ENCODE peak calls at places on chromosomes 11 and 22, in six cellular contexts. L is trophoblast cell, V is mesendoderm, H is IMR-90, P is H9, J is H1. W is an unnamed sample.

GRCh38 chr11:69704508-69705245 is 855 bp upstream of the FGF19 start:
- DNase-seq in L (peak; percentile 18), V (peak; percentile 95), H (no peak), P (peak; percentile 94), J (peak; percentile 96), W (peak; percentile 84)

GRCh38 chr11:64609436-64610047 is 18.5 kb downstream of the SLC22A12 start:
- DNase-seq in L (no peak), V (peak; percentile 7), H (no peak), P (no peak), J (no peak), W (no peak)

GRCh38 chr11:100674212-100674611 is 12.9 kb upstream of the ARHGAP42 start:
- DNase-seq in L (no peak), V (no peak), H (peak; percentile 98), P (no peak), J (no peak), W (no peak)

GRCh38 chr11:114275295-114275694 is 20.9 kb upstream of the NNMT start:
- DNase-seq in L (no peak), V (no peak), H (no peak), P (no peak), J (peak; percentile 19), W (no peak)

GRCh38 chr11:71251761-71252433 is 480 bp downstream of the SHANK2 start:
- DNase-seq in L (peak; percentile 53), V (peak; percentile 57), H (no peak), P (peak; percentile 69), J (peak; percentile 86), W (peak; percentile 63)

GRCh38 chr11:70769106-70769505 is 370.8 kb downstream of the CTTN start:
- DNase-seq in L (no peak), V (no peak), H (no peak), P (no peak), J (no peak), W (no peak)

GRCh38 chr22:46107089-46107664 is 43.1 kb upstream of the PPARA start:
- DNase-seq in L (no peak), V (no peak), H (no peak), P (no peak), J (no peak), W (no peak)

GRCh38 chr11:62574363-62575057 is 819 bp upstream of the EEF1G start:
- DNase-seq in L (peak; percentile 42), V (no peak), H (peak; percentile 29), P (no peak), J (no peak), W (no peak)

GRCh38 chr22:48579035-48579914 is 1248.4 kb downstream of the BRD1 start:
- DNase-seq in L (no peak), V (no peak), H (no peak), P (no peak), J (no peak), W (peak; percentile 57)

GRCh38 chr11:96199563-96200025 is 143.4 kb downstream of the MAML2 start:
- DNase-seq in L (peak; percentile 95), V (no peak), H (peak; percentile 80), P (no peak), J (no peak), W (no peak)

DNA sequence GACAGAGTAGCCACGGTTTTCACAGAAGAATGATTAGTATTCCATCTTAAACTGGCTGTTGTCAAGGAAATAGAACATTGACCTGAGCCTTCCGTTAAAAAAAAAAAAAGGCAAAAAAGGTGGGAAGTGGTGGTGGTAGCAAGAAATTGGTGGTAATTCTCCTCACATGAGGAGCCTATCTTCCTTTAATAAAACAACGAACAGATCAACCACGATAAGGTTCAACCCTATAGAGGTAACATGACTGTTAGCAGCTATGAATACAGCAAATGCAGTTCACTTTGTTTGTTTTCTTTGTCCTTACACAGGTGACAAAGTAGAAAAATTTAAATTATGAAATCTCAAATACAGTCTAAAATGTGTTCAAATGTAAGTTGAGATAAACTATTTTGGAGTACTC is 181.6 kb downstream of the TTC28 start:
- DNase-seq in L (no peak), V (no peak), H (no peak), P (no peak), J (no peak), W (no peak)
- H3K4ac ChIP-seq in L (no peak overlapping the region), V (no peak overlapping the region), H (no peak overlapping the region), P (no peak overlapping the region), J (no peak overlapping the region), W (no peak overlapping the region)

DNA sequence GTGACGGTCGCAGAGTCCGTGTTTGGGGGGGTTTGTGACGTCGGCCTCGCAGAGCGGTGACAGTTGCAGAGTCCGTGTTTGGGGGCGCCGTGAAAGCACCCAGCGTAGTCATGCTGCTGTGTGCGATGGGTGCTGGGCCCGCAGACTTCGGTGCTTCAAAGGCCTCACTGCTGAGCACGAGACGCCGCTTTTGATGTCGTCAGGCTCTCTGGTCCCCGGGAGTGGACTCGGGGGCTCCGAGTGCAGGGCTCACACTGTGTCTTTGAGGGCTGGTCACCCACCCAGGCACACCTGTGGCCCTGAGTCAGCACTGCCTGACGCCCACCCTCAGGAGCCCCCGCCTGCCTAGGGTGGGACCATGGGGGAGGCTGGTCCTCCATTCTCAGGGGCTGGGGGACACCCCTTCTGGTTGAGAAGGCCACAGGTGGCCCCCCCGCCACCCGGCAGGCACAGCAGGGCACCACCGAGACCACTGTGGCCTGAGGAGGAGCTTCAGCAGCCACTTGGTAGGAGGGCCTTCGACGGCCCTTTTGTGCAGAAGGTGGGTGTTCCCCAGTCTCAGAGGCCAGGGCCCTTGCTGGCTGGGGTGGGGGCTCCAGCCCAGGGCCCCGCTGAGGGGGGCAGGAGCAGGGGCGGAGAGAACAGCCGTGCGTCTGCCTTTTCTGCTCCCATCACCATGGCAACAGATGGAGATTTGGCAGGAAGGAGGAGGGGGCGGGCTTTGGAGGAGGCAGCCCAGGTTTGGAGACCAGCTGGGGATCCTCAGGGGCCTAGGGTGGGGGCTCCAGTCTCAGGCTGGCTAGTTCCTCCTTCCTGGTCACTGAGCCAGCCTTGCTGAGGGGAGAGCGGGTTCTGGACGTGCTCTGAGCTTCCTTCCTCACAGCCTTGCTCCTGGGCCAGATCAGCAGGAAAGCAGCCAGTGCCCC is 20.9 kb downstream of the BRSK2 start:
- DNase-seq in L (no peak), V (no peak), H (no peak), P (no peak), J (no peak), W (peak; percentile 51)
- H3K27ac ChIP-seq in L (no peak overlapping the region), V (no peak overlapping the region), H (no peak overlapping the region), P (no peak overlapping the region), J (no peak overlapping the region), W (peak overlapping the region; percentile 28)

GRCh38 chr22:30321461-30321860 is 5.3 kb downstream of the TBC1D10A start:
- DNase-seq in L (no peak), V (no peak), H (no peak), P (no peak), J (no peak), W (no peak)
- H3K4me1 ChIP-seq in L (peaks cover 62% of the 10 kb centered on the region), V (no peaks in the 10 kb centered on the region), H (peaks cover 36% of the 10 kb centered on the region), P (no peaks in the 10 kb centered on the region), J (peaks cover 3% of the 10 kb centered on the region), W (peaks cover 9% of the 10 kb centered on the region)

DNA sequence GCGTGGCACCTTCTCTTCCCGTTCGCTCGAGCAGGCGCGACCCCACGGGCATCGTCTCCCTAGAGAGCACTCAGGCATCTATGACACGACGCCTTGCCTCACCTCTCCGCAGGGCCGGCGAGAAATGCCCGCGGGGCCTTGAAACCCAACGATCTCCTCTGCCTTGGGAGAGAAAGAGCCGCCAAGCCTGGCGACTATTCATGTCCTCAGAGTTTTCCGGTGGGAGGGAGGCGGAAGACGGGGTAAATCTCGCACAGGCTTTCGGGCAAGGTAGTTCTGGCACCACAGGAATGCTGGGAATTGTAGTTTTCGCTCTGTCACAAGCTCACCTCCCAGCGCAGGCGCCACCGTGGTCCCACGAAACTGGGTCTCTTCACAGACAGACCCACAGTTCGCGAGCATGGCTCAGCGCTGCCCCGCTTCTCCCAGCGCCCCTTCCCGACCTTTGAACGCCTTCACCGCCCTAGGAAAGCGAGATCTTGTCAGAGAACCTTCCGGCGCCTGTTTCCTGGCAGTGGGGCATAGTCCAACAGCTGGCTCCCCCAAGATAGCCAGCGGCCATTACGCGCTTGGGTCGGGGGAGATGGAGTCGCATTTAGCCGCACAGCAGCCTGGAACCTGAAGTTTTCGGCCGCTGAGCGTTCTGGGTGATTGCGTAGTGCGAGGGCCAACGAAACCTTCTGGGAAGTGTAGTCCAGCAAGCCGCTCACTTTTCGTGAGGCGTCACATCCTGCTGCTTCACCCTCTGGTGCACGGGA is at the start of gene CCDC90B:
- DNase-seq in L (peak; percentile 99), V (peak; percentile 100), H (peak; percentile 98), P (peak; percentile 98), J (peak; percentile 88), W (peak; percentile 96)
- H3K4ac ChIP-seq in L (peak within 1 kb of the TSS; percentile 35), V (peak within 1 kb of the TSS; percentile 74), H (peak within 1 kb of the TSS; percentile 94), P (no peak within 1 kb of the TSS), J (peak within 1 kb of the TSS; percentile 36), W (no peak within 1 kb of the TSS)

GRCh38 chr11:112599861-112600533 is 339.3 kb upstream of the PLET1 start:
- DNase-seq in L (no peak), V (no peak), H (no peak), P (no peak), J (no peak), W (no peak)
- H3K27ac ChIP-seq in L (no peak overlapping the region), V (no peak overlapping the region), H (no peak overlapping the region), P (no peak overlapping the region), J (no peak overlapping the region), W (no peak overlapping the region)

GRCh38 chr11:59175104-59175503 is 3.2 kb downstream of the DTX4 start:
- DNase-seq in L (peak; percentile 70), V (peak; percentile 57), H (no peak), P (no peak), J (no peak), W (no peak)
- H3K4me1 ChIP-seq in L (peaks cover 31% of the 10 kb centered on the region), V (peaks cover 5% of the 10 kb centered on the region), H (peaks cover 11% of the 10 kb centered on the region), P (peaks cover 3% of the 10 kb centered on the region), J (peaks cover 10% of the 10 kb centered on the region), W (peaks cover 20% of the 10 kb centered on the region)